ENCODE peak calls at places on chromosome 6, in ten cellular contexts. P is tibial nerve; M is esophagus muscularis mucosa; S is A549; E is NB4; I is left ventricle myocardium inferior; R is psoas muscle; A is lower lobe of right lung; W is effector memory CD4-positive, alpha-beta T cell; K is AG04450. O is an unnamed sample.
A peak's percentile ranks its signal among the peaks of the same experiment; 100 is the strongest.

GRCh38 chr6:166465671-166466087 is 82.9 kb upstream of the MPC1 start:
- DNase-seq in P (no peak), M (no peak), S (peak; percentile 28), E (no peak), I (peak; percentile 42), R (peak; percentile 35), A (no peak), W (no peak), K (no peak), O (no peak)

GRCh38 chr6:387293-387694 is 4.3 kb upstream of the IRF4 start:
- DNase-seq in P (no peak), M (no peak), S (no peak), E (peak; percentile 31), I (no peak), R (no peak), A (no peak), W (no peak), K (no peak), O (no peak)

GRCh38 chr6:142313284-142313683 is 11.5 kb downstream of the ADGRG6 start:
- DNase-seq in P (no peak), M (no peak), S (peak; percentile 75), E (no peak), I (no peak), R (no peak), A (no peak), W (no peak), K (no peak), O (no peak)

GRCh38 chr6:118313762-118314161 is 234.3 kb upstream of the PLN start:
- DNase-seq in P (no peak), M (no peak), S (no peak), E (no peak), I (no peak), R (no peak), A (no peak), W (no peak), K (no peak), O (no peak)

GRCh38 chr6:142726616-142727015 is 218.4 kb downstream of the HIVEP2 start:
- DNase-seq in P (no peak), M (no peak), S (no peak), E (no peak), I (no peak), R (no peak), A (no peak), W (no peak), K (no peak), O (no peak)

GRCh38 chr6:41536884-41537347 is 9.3 kb upstream of the FOXP4 start:
- DNase-seq in P (no peak), M (no peak), S (no peak), E (peak; percentile 72), I (no peak), R (no peak), A (peak; percentile 75), W (no peak), K (no peak), O (no peak)

GRCh38 chr6:70651326-70651905 is 16.3 kb upstream of the SMAP1 start:
- DNase-seq in P (no peak), M (no peak), S (no peak), E (no peak), I (no peak), R (no peak), A (no peak), W (peak; percentile 18), K (no peak), O (no peak)

GRCh38 chr6:135922170-135922569 is 70.7 kb downstream of the PDE7B start:
- DNase-seq in P (no peak), M (no peak), S (peak; percentile 68), E (peak; percentile 16), I (no peak), R (no peak), A (no peak), W (no peak), K (peak; percentile 91), O (peak; percentile 99)

DNA sequence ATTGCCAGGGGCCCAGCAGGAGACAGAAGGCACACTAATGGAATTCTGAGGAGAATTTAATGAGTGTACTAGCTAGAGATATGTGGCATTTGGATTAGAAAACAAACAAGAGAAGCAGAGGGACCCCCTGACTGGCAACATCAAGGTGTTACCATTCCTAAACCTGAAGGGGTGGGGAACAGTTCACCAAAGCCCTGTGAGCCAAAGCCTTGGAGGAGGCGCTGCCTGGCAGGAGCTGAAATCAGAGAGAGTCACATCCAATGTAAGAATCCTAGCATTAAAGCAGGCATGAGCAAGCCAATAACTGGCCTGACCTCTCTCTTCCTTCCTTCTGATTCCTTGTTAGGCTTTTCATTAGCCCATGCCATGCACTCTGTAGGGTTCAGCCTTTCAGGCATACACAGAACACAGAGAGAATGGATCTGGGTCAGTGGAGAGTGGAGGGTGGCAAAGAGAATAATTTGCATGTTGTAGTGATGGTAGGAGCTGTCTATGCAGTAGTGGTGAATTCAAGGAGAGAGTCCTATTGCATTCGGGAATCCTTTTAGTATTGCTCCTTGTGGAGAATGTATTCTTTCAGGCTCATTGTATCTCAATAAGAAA is 367.2 kb upstream of the MAN1A1 start:
- DNase-seq in P (no peak), M (no peak), S (no peak), E (no peak), I (no peak), R (no peak), A (no peak), W (no peak), K (no peak), O (no peak)
- H3K4me3 ChIP-seq in P (no peak overlapping the region), M (no peak overlapping the region), S (no peak overlapping the region), E (no peak overlapping the region), I (no peak overlapping the region), R (no peak overlapping the region), A (no peak overlapping the region), W (no peak overlapping the region), K (no peak overlapping the region), O (no peak overlapping the region)

DNA sequence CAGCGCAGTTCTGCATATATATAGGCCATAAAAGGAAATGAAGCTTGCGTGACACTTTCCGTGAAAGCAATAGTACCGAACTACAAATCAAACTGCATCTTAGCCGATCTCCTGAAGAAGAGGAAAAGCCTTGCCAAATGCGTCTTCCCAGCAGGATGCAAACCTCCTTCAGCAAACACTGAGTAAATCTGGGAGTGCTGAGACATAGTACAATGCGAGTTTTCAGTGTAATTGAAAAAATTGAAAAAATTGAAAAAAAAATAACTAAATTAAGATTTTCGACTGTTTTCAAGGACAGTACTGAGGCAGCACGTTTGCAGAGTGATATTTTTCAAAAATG is 13.4 kb downstream of the RPP21 start:
- DNase-seq in P (no peak), M (no peak), S (no peak), E (no peak), I (no peak), R (no peak), A (no peak), W (no peak), K (no peak), O (no peak)
- H3K4me3 ChIP-seq in P (no peak overlapping the region), M (peak overlapping the region; percentile 69), S (peak overlapping the region; percentile 42), E (no peak overlapping the region), I (peak overlapping the region; percentile 50), R (no peak overlapping the region), A (no peak overlapping the region), W (peak overlapping the region; percentile 31), K (no peak overlapping the region), O (peak overlapping the region; percentile 53)

GRCh38 chr6:159169193-159169555 is at the start of gene FNDC1:
- DNase-seq in P (no peak), M (no peak), S (peak; percentile 2), E (peak; percentile 48), I (peak; percentile 38), R (peak; percentile 59), A (peak; percentile 61), W (peak; percentile 15), K (no peak), O (no peak)

GRCh38 chr6:159170999-159171712 is 2.0 kb downstream of the FNDC1 start:
- DNase-seq in P (no peak), M (no peak), S (no peak), E (no peak), I (peak; percentile 33), R (peak; percentile 46), A (no peak), W (no peak), K (peak; percentile 36), O (peak; percentile 52)

GRCh38 chr6:159170333-159170672 is 1.1 kb downstream of the FNDC1 start:
- DNase-seq in P (no peak), M (no peak), S (no peak), E (no peak), I (no peak), R (no peak), A (no peak), W (no peak), K (no peak), O (no peak)

GRCh38 chr6:159169557-159170332 is 545 bp downstream of the FNDC1 start:
- DNase-seq in P (no peak), M (no peak), S (peak; percentile 23), E (no peak), I (peak; percentile 22), R (peak; percentile 24), A (peak; percentile 52), W (no peak), K (no peak), O (no peak)

GRCh38 chr6:159168536-159169192 is 536 bp upstream of the FNDC1 start:
- DNase-seq in P (no peak), M (no peak), S (peak; percentile 48), E (no peak), I (peak; percentile 47), R (peak; percentile 50), A (peak; percentile 61), W (no peak), K (no peak), O (no peak)
- H3K4me3 ChIP-seq in P (peak overlapping the region; percentile 18), M (peak overlapping the region; percentile 61), S (peak overlapping the region; percentile 53), E (no peak overlapping the region), I (peak overlapping the region; percentile 63), R (peak overlapping the region; percentile 43), A (peak overlapping the region; percentile 44), W (peak overlapping the region; percentile 22), K (peak overlapping the region; percentile 34), O (peak overlapping the region; percentile 28)

GRCh38 chr6:12001004-12001705 is 11.0 kb upstream of the HIVEP1 start:
- DNase-seq in P (no peak), M (no peak), S (no peak), E (no peak), I (no peak), R (peak; percentile 41), A (no peak), W (no peak), K (no peak), O (no peak)

GRCh38 chr6:11999245-11999644 is 12.9 kb upstream of the HIVEP1 start:
- DNase-seq in P (no peak), M (no peak), S (no peak), E (no peak), I (no peak), R (no peak), A (no peak), W (no peak), K (no peak), O (no peak)

GRCh38 chr6:12000174-12000573 is 11.9 kb upstream of the HIVEP1 start:
- DNase-seq in P (no peak), M (no peak), S (no peak), E (no peak), I (no peak), R (no peak), A (no peak), W (no peak), K (no peak), O (no peak)

GRCh38 chr6:11994875-11995461 is 17.1 kb upstream of the HIVEP1 start:
- DNase-seq in P (no peak), M (no peak), S (no peak), E (no peak), I (no peak), R (no peak), A (no peak), W (no peak), K (no peak), O (no peak)

DNA sequence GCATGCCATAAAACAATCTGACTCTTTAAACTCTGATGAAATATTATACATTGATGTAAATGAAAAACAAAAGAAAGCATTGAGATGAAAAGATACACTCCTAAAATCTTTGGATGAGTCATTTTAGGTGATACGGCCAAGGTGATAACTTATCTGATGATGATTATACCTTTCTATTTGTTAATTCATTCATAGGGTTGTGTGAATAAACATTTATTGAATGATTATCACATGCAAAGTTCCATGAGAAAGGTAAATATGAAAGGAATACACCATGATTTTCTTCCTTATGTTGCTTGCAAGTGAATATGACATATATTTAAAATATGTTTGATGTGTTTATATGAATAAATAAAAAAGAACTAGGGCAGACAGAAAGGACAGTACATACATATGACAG is 15.4 kb upstream of the HIVEP1 start:
- DNase-seq in P (no peak), M (no peak), S (no peak), E (no peak), I (no peak), R (no peak), A (no peak), W (no peak), K (no peak), O (no peak)
- H3K4me3 ChIP-seq in P (no peak overlapping the region), M (no peak overlapping the region), S (no peak overlapping the region), E (no peak overlapping the region), I (no peak overlapping the region), R (no peak overlapping the region), A (no peak overlapping the region), W (no peak overlapping the region), K (no peak overlapping the region), O (no peak overlapping the region)

O was measured in skeletal muscle cell.